ENCODE peak calls at places on chromosomes 3 and 15, in four cellular contexts. M is IMR-90, H is K562, J is keratinocyte. I is an unnamed sample.

GRCh38 chr3:107668963-107669362 is 146.2 kb downstream of the BBX start:
- DNase-seq in M (no peak), H (no peak), J (no peak), I (no peak)

GRCh38 chr15:39784125-39784524 is 1.5 kb upstream of the FSIP1 start:
- DNase-seq in M (peak; percentile 71), H (no peak), J (no peak), I (peak; percentile 64)

GRCh38 chr3:66152336-66152735 is 68.5 kb upstream of the SLC25A26 start:
- DNase-seq in M (no peak), H (no peak), J (no peak), I (no peak)

GRCh38 chr3:149411583-149411982 is 34.1 kb upstream of the TM4SF1 start:
- DNase-seq in M (no peak), H (no peak), J (no peak), I (peak; percentile 6)

GRCh38 chr15:88108991-88109390 is 147.5 kb downstream of the NTRK3 start:
- DNase-seq in M (no peak), H (no peak), J (no peak), I (no peak)

GRCh38 chr15:41258706-41259471 is 27.8 kb downstream of the CHP1 start:
- DNase-seq in M (peak; percentile 77), H (peak; percentile 32), J (no peak), I (no peak)

GRCh38 chr3:31525532-31525931 is 7.2 kb upstream of the STT3B start:
- DNase-seq in M (no peak), H (no peak), J (no peak), I (no peak)

GRCh38 chr15:81197255-81197630 is 564 bp downstream of the IL16 start:
- DNase-seq in M (no peak), H (no peak), J (no peak), I (no peak)

GRCh38 chr3:143242101-143242500 is 122.5 kb downstream of the CHST2 start:
- DNase-seq in M (peak; percentile 22), H (no peak), J (no peak), I (peak; percentile 15)

GRCh38 chr15:60101416-60101815 is 97.3 kb downstream of the FOXB1 start:
- DNase-seq in M (no peak), H (no peak), J (no peak), I (no peak)

GRCh38 chr3:105353485-105354161 is 13.1 kb upstream of the ALCAM start:
- DNase-seq in M (peak; percentile 64), H (no peak), J (no peak), I (peak; percentile 35)

GRCh38 chr3:58666683-58667082 is at the start of gene FAM3D:
- DNase-seq in M (no peak), H (no peak), J (no peak), I (peak; percentile 69)

GRCh38 chr15:80289558-80290277 is 37.7 kb upstream of the CTXND1 start:
- DNase-seq in M (no peak), H (no peak), J (no peak), I (no peak)

GRCh38 chr3:147816770-147817169 is 407.6 kb downstream of the ZIC1 start:
- DNase-seq in M (no peak), H (no peak), J (no peak), I (peak; percentile 91)

GRCh38 chr3:146172586-146172985 is 11.6 kb upstream of the PLOD2 start:
- DNase-seq in M (no peak), H (no peak), J (no peak), I (no peak)

GRCh38 chr3:13172644-13173013 is 99.4 kb upstream of the IQSEC1 start:
- DNase-seq in M (no peak), H (no peak), J (no peak), I (no peak)

DNA sequence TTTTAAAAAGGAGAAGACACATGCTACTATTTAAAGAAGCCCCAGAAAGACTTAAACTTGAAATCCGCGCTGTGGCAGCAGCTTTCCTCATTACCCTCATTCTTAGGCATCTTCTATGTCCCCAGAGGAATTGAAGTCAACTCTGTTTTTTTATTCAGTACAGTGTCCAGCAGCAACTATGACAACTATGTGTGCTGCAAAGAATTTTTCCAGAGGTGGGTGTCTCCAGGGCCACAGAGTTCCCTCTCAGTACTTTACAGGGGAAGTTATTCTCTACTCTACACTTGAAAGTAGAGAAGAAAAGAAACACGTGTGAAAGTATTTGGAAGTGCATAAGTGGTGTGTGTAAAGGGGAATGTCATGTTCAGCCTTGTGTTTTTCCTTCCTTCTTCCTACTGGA is 32.0 kb downstream of the GATM start:
- DNase-seq in M (no peak), H (no peak), J (no peak), I (no peak)
- H3K9me1 ChIP-seq in M (no peaks in the 10 kb centered on the region), H (no peaks in the 10 kb centered on the region), J (no peaks in the 10 kb centered on the region), I (no peaks in the 10 kb centered on the region)

DNA sequence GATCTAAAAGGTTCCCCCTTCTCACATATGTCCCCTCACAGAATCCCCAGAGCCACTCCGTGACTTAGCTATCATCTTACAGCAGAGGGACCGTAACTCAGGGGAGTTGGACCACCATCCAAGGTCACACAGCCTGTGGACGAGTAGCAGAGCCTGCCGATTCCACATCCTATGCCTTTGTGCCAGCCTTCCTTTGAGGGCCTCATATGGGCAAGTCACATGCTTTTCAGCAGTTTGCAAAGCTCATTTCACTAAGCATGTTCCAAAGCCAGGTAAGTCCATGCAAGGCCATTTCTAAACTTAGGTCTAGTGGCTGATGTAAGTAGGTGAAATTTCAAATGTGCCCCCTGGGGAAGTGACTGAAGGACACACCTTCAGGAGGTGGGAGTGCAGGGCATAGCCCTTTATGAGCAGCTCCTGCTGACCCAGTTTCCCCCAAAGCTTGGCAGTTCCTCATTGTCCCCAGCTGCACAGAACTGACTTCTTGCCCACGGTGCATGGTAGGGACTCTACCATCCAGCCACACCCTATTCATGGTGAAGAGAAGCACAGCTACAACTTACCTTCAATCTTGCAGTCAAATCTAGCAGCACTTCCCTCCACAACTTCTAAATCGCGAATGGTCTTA is 33.3 kb upstream of the HACD2 start:
- DNase-seq in M (no peak), H (no peak), J (no peak), I (no peak)
- H3K9ac ChIP-seq in M (peak overlapping the region; percentile 96), H (no peak overlapping the region), J (no peak overlapping the region), I (no peak overlapping the region)

GRCh38 chr3:114626751-114627150 is 332.9 kb downstream of the TIGIT start:
- DNase-seq in M (peak; percentile 34), H (no peak), J (no peak), I (no peak)
- H3K4me1 ChIP-seq in M (peaks cover 12% of the 10 kb centered on the region), H (no peaks in the 10 kb centered on the region), J (no peaks in the 10 kb centered on the region), I (peaks cover 36% of the 10 kb centered on the region)

GRCh38 chr3:131329774-131330173 is 51.8 kb upstream of the NUDT16 start:
- DNase-seq in M (no peak), H (no peak), J (no peak), I (no peak)
- H3K9me1 ChIP-seq in M (no peaks in the 10 kb centered on the region), H (no peaks in the 10 kb centered on the region), J (no peaks in the 10 kb centered on the region), I (no peaks in the 10 kb centered on the region)

GRCh38 chr3:172305974-172306373 is 142.3 kb downstream of the GHSR start:
- DNase-seq in M (no peak), H (no peak), J (no peak), I (no peak)
- H3K9ac ChIP-seq in M (no peak overlapping the region), H (no peak overlapping the region), J (no peak overlapping the region), I (no peak overlapping the region)

GRCh38 chr15:72474466-72474911 is 359 bp downstream of the ARIH1 start:
- DNase-seq in M (no peak), H (no peak), J (no peak), I (peak; percentile 47)
- H3K4me1 ChIP-seq in M (peaks cover 2% of the 10 kb centered on the region), H (peaks cover 7% of the 10 kb centered on the region), J (peaks cover 14% of the 10 kb centered on the region), I (peaks cover 27% of the 10 kb centered on the region)

GRCh38 chr3:158827773-158828172 is 25.9 kb downstream of the MFSD1 start:
- DNase-seq in M (no peak), H (no peak), J (no peak), I (no peak)
- H3K9me1 ChIP-seq in M (no peaks in the 10 kb centered on the region), H (no peaks in the 10 kb centered on the region), J (no peaks in the 10 kb centered on the region), I (peaks cover 3% of the 10 kb centered on the region)

GRCh38 chr3:62318752-62319569 is 54.4 kb downstream of the FEZF2 start:
- DNase-seq in M (peak; percentile 79), H (peak; percentile 2), J (peak; percentile 35), I (peak; percentile 81)
- H3K9ac ChIP-seq in M (peak overlapping the region; percentile 52), H (no peak overlapping the region), J (peak overlapping the region; percentile 58), I (peak overlapping the region; percentile 62)